ENCODE peak calls at places on chromosomes 7 and 10, in eight cellular contexts. U is erythroblast; X is GM06990; A is psoas muscle; H is activated CD8-positive, alpha-beta memory T cell treated with anti-CD3 and anti-CD28 coated beads for 24 hours; I is NCI-H2081 treated with DMSO at 0.1 percent for 48 hours; Y is AG10803; N is AG08395. M is an unnamed sample.

GRCh38 chr7:80135306-80136104 is 874 bp downstream of the GNAI1 start:
- DNase-seq in A (no peak), Y (peak), I (no peak), N (peak), H (peak), X (no peak), U (peak), M (peak)

GRCh38 chr10:86371691-86372090 is 5.1 kb upstream of the GRID1 start:
- DNase-seq in U (no peak), X (no peak), H (peak), Y (no peak), I (no peak), N (no peak), A (no peak), M (no peak)

GRCh38 chr7:149104749-149105148 is 14.2 kb upstream of the ZNF786 start:
- DNase-seq in I (no peak), U (no peak), X (no peak), Y (no peak), A (no peak), H (no peak), N (no peak), M (no peak)

GRCh38 chr7:48537561-48537960 is 366.3 kb downstream of the ABCA13 start:
- DNase-seq in A (no peak), H (no peak), U (no peak), I (no peak), N (no peak), X (no peak), Y (no peak), M (no peak)

GRCh38 chr10:59830601-59831259 is 75.6 kb downstream of the CCDC6 start:
- DNase-seq in H (no peak), U (peak), N (peak), Y (peak), X (no peak), A (no peak), I (peak), M (no peak)

GRCh38 chr7:12322287-12322902 is 81.3 kb downstream of the VWDE start:
- DNase-seq in A (no peak), X (no peak), Y (peak), N (peak), H (no peak), I (peak), U (peak), M (peak)

GRCh38 chr10:22693371-22693784 is 21.0 kb downstream of the PIP4K2A start:
- DNase-seq in U (peak), Y (peak), I (no peak), A (no peak), N (peak), X (peak), H (peak), M (peak)

GRCh38 chr10:104580321-104580720 is 60.8 kb upstream of the SORCS3 start:
- DNase-seq in A (no peak), H (no peak), X (no peak), U (no peak), N (peak), Y (peak), I (no peak), M (no peak)

GRCh38 chr10:69647101-69647500 is 17.1 kb downstream of the FAM241B start:
- DNase-seq in X (no peak), Y (no peak), I (no peak), N (no peak), U (no peak), A (no peak), H (no peak), M (no peak)

GRCh38 chr7:82319674-82320118 is 123.9 kb downstream of the CACNA2D1 start:
- DNase-seq in H (no peak), N (peak), X (no peak), I (peak), U (no peak), Y (peak), A (peak), M (no peak)

GRCh38 chr7:8192897-8193296 is 69.1 kb downstream of the ICA1 start:
- DNase-seq in Y (no peak), U (no peak), H (no peak), A (no peak), N (no peak), I (no peak), X (no peak), M (no peak)

GRCh38 chr10:42790835-42791234 is 8.2 kb downstream of the BMS1 start:
- DNase-seq in X (no peak), I (no peak), H (no peak), Y (peak), U (no peak), N (no peak), A (no peak), M (no peak)

GRCh38 chr10:119368991-119369869 is 161.9 kb downstream of the GRK5 start:
- DNase-seq in A (no peak), H (no peak), X (peak), Y (peak), I (no peak), N (peak), U (no peak), M (no peak)

GRCh38 chr10:45495438-45496152 is 121.6 kb downstream of the ALOX5 start:
- DNase-seq in X (no peak), U (peak), N (no peak), H (no peak), Y (no peak), A (no peak), I (no peak), M (no peak)

GRCh38 chr10:101405006-101405405 is 51.0 kb downstream of the BTRC start:
- DNase-seq in Y (no peak), U (no peak), H (no peak), X (no peak), A (no peak), N (no peak), I (no peak), M (no peak)

GRCh38 chr7:51102828-51103227 is 213.8 kb downstream of the COBL start:
- DNase-seq in H (no peak), Y (no peak), U (no peak), X (no peak), A (no peak), N (no peak), I (no peak), M (no peak)

GRCh38 chr7:5421626-5422323 is 1.9 kb downstream of the TNRC18 start:
- DNase-seq in H (no peak), I (no peak), A (peak), U (peak), N (no peak), Y (peak), X (no peak), M (no peak)

GRCh38 chr10:69239816-69240434 is 19.8 kb downstream of the HKDC1 start:
- DNase-seq in X (no peak), I (no peak), A (no peak), U (no peak), N (peak), Y (peak), H (no peak), M (no peak)

GRCh38 chr10:77391605-77392235 is 245.9 kb downstream of the KCNMA1 start:
- DNase-seq in U (peak), A (peak), X (no peak), Y (peak), N (peak), H (no peak), I (no peak), M (no peak)

GRCh38 chr10:99329891-99330674 is 927 bp downstream of the CNNM1 start:
- DNase-seq in I (no peak), N (peak), H (peak), U (peak), X (peak), Y (peak), A (peak), M (no peak)

GRCh38 chr10:130045091-130045652 is 65.5 kb downstream of the C10orf143 start:
- DNase-seq in A (no peak), N (peak), H (no peak), Y (peak), I (no peak), U (no peak), X (no peak), M (no peak)

GRCh38 chr7:139720705-139721231 is 57.0 kb downstream of the HIPK2 start:
- DNase-seq in A (no peak), U (no peak), I (no peak), Y (peak), N (peak), H (no peak), X (no peak), M (no peak)

GRCh38 chr10:79929409-79929904 is 19.4 kb downstream of the SFTPD start:
- DNase-seq in I (no peak), Y (peak), X (peak), H (peak), A (peak), N (peak), U (peak), M (peak)

GRCh38 chr10:27446091-27446918 is 57.8 kb upstream of the RAB18 start:
- DNase-seq in Y (peak), X (no peak), H (no peak), U (peak), I (no peak), A (no peak), N (peak), M (peak)

GRCh38 chr7:1062296-1063294 is 18.2 kb downstream of the GPR146 start:
- DNase-seq in H (no peak), N (no peak), A (no peak), I (no peak), X (peak), U (no peak), Y (no peak), M (no peak)

GRCh38 chr10:31242902-31243301 is 76.1 kb upstream of the ZEB1 start:
- DNase-seq in U (peak), I (no peak), A (no peak), H (peak), Y (peak), X (peak), N (peak), M (no peak)

GRCh38 chr10:6348091-6348862 is 145.5 kb downstream of the PFKFB3 start:
- DNase-seq in Y (peak), N (peak), U (no peak), A (peak), I (no peak), H (peak), X (peak), M (peak)

GRCh38 chr10:15439381-15439837 is 68.3 kb upstream of the FAM171A1 start:
- DNase-seq in X (no peak), U (peak), I (no peak), Y (peak), N (peak), H (no peak), A (no peak), M (no peak)

GRCh38 chr10:16518822-16519221 is 2.9 kb downstream of the C1QL3 start:
- DNase-seq in N (no peak), X (no peak), H (no peak), A (no peak), Y (no peak), U (peak), I (no peak), M (no peak)